ENCODE peak calls at places on chromosomes 4 and X, in five cellular contexts. One of them, this sample, is unnamed.
A peak's percentile ranks its signal among the peaks of the same experiment; 100 is the strongest.

GRCh38 chr4:132332932-132333722 is 816.0 kb upstream of the PCDH10 start:
- DNase-seq in foreskin fibroblast: peak; percentile 19
- DNase-seq in fibroblast of lung: peak; percentile 51
- DNase-seq in CD8-positive, alpha-beta T cell: no peak
- DNase-seq in BJ: no peak
- DNase-seq in this sample: no peak

GRCh38 chr4:105503484-105503883 is 29.6 kb upstream of the PPA2 start:
- DNase-seq in foreskin fibroblast: no peak
- DNase-seq in fibroblast of lung: no peak
- DNase-seq in CD8-positive, alpha-beta T cell: no peak
- DNase-seq in BJ: no peak
- DNase-seq in this sample: no peak

GRCh38 chr4:79964715-79965345 is 108.2 kb downstream of the ANTXR2 start:
- DNase-seq in foreskin fibroblast: no peak
- DNase-seq in fibroblast of lung: peak; percentile 63
- DNase-seq in CD8-positive, alpha-beta T cell: no peak
- DNase-seq in BJ: no peak
- DNase-seq in this sample: no peak

GRCh38 chr4:4524364-4524763 is 17.5 kb downstream of the STX18 start:
- DNase-seq in foreskin fibroblast: no peak
- DNase-seq in fibroblast of lung: peak; percentile 20
- DNase-seq in CD8-positive, alpha-beta T cell: peak; percentile 37
- DNase-seq in BJ: no peak
- DNase-seq in this sample: no peak

GRCh38 chr4:3223346-3223745 is 25.6 kb upstream of the MSANTD1 start:
- DNase-seq in foreskin fibroblast: no peak
- DNase-seq in fibroblast of lung: no peak
- DNase-seq in CD8-positive, alpha-beta T cell: no peak
- DNase-seq in BJ: no peak
- DNase-seq in this sample: no peak

GRCh38 chrX:55816023-55816422 is 98.5 kb downstream of the RRAGB start:
- DNase-seq in foreskin fibroblast: no peak
- DNase-seq in fibroblast of lung: no peak
- DNase-seq in CD8-positive, alpha-beta T cell: no peak
- DNase-seq in BJ: no peak
- DNase-seq in this sample: no peak

GRCh38 chrX:80879143-80879542 is 69.5 kb upstream of the BRWD3 start:
- DNase-seq in foreskin fibroblast: no peak
- DNase-seq in fibroblast of lung: no peak
- DNase-seq in CD8-positive, alpha-beta T cell: no peak
- DNase-seq in BJ: no peak
- DNase-seq in this sample: no peak

GRCh38 chr4:150068300-150068699 is 9.9 kb upstream of the DCLK2 start:
- DNase-seq in foreskin fibroblast: no peak
- DNase-seq in fibroblast of lung: no peak
- DNase-seq in CD8-positive, alpha-beta T cell: no peak
- DNase-seq in BJ: no peak
- DNase-seq in this sample: no peak

GRCh38 chr4:22047793-22048192 is 99.2 kb upstream of the KCNIP4 start:
- DNase-seq in foreskin fibroblast: no peak
- DNase-seq in fibroblast of lung: no peak
- DNase-seq in CD8-positive, alpha-beta T cell: no peak
- DNase-seq in BJ: no peak
- DNase-seq in this sample: no peak

GRCh38 chr4:4866833-4867744 is 7.6 kb downstream of the MSX1 start:
- DNase-seq in foreskin fibroblast: no peak
- DNase-seq in fibroblast of lung: no peak
- DNase-seq in CD8-positive, alpha-beta T cell: no peak
- DNase-seq in BJ: no peak
- DNase-seq in this sample: peak; percentile 51

GRCh38 chr4:73309211-73309610 is 50.6 kb upstream of the ANKRD17 start:
- DNase-seq in foreskin fibroblast: peak; percentile 55
- DNase-seq in fibroblast of lung: peak; percentile 53
- DNase-seq in CD8-positive, alpha-beta T cell: no peak
- DNase-seq in BJ: no peak
- DNase-seq in this sample: no peak

GRCh38 chr4:19982556-19982955 is 269.1 kb upstream of the SLIT2 start:
- DNase-seq in foreskin fibroblast: peak; percentile 83
- DNase-seq in fibroblast of lung: peak; percentile 72
- DNase-seq in CD8-positive, alpha-beta T cell: no peak
- DNase-seq in BJ: peak; percentile 34
- DNase-seq in this sample: no peak

DNA sequence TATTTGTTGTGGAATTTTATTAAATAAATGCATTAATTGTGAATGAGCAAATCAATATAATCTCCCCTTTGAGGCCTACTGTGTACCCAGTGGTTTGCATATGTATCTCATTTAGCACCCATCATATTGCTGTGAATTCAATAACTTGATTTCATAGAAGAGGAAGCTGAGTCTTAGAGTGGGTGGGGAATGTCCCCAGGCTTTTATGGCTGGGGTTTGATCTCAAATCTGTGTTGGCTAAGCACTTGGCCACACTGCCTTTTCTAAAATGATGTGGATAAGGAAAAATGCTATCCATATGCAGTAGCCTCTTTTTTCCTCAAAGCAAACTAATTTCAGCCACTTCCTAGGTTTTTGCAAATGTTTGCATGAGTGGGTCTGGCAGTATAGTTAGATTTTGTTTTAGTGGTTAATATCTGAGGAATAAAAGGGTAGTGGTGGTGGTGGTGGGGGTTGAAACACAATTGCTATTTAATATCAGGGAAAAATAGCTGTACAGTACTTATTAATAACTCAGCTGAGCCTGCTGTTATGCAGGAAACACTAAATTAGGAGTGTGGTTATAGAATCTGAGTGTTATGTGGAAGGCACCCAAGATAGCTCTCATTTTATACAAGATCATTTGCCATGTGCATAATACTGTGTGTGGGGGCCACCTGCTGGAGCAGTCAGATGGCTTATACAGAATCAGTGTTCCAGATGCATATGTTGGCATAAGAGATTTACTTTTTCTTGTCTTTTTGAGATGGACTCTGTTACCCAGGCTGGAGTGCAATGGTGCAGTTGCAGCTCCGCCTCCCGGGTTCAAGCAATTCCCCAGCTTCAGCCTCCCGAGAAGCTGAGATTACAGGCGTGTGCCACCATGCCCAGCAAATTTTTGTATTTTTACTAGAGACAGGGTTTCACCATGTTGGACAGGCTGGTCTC is 108.0 kb downstream of the TMEM131L start:
- DNase-seq in foreskin fibroblast: peak; percentile 91
- DNase-seq in fibroblast of lung: peak; percentile 93
- DNase-seq in CD8-positive, alpha-beta T cell: peak; percentile 63
- DNase-seq in BJ: peak; percentile 30
- DNase-seq in this sample: peak; percentile 60
- TF ChIP-seq CTCF in foreskin fibroblast: peak; percentile 75
- TF ChIP-seq CTCF in fibroblast of lung: peak; percentile 77
- TF ChIP-seq CTCF in CD8-positive, alpha-beta T cell: peak; percentile 73
- TF ChIP-seq CTCF in BJ: peak; percentile 74
- TF ChIP-seq CTCF in this sample: peak; percentile 80

DNA sequence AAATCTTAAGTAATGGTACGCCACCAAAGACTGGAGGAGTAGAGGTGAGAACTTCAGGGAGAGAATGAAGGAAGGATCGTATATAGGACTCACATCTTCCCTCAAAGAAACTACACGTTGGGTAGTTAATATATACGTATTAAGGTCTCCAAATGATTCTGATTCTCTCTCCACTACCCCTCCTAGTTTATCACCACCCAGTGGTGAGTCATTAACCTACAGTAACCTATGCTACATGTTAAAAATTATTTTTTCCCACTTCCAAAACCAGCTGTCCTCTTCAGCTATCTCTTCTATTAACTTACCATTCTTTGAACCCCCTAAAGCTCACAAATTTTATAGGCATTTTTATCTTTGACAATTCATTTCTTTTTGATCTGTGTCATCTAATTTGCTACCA is 69.7 kb downstream of the RPS6KA6 start:
- DNase-seq in foreskin fibroblast: no peak
- DNase-seq in fibroblast of lung: no peak
- DNase-seq in CD8-positive, alpha-beta T cell: no peak
- DNase-seq in BJ: no peak
- DNase-seq in this sample: no peak
- TF ChIP-seq CTCF in foreskin fibroblast: no peak
- TF ChIP-seq CTCF in fibroblast of lung: no peak
- TF ChIP-seq CTCF in CD8-positive, alpha-beta T cell: no peak
- TF ChIP-seq CTCF in BJ: no peak
- TF ChIP-seq CTCF in this sample: no peak

GRCh38 chrX:135625995-135626394 is 87.4 kb upstream of the CT45A1 start:
- DNase-seq in foreskin fibroblast: peak; percentile 0
- DNase-seq in fibroblast of lung: no peak
- DNase-seq in CD8-positive, alpha-beta T cell: no peak
- DNase-seq in BJ: no peak
- DNase-seq in this sample: no peak
- TF ChIP-seq CTCF in foreskin fibroblast: no peak
- TF ChIP-seq CTCF in fibroblast of lung: no peak
- TF ChIP-seq CTCF in CD8-positive, alpha-beta T cell: no peak
- TF ChIP-seq CTCF in BJ: peak; percentile 11
- TF ChIP-seq CTCF in this sample: no peak

DNA sequence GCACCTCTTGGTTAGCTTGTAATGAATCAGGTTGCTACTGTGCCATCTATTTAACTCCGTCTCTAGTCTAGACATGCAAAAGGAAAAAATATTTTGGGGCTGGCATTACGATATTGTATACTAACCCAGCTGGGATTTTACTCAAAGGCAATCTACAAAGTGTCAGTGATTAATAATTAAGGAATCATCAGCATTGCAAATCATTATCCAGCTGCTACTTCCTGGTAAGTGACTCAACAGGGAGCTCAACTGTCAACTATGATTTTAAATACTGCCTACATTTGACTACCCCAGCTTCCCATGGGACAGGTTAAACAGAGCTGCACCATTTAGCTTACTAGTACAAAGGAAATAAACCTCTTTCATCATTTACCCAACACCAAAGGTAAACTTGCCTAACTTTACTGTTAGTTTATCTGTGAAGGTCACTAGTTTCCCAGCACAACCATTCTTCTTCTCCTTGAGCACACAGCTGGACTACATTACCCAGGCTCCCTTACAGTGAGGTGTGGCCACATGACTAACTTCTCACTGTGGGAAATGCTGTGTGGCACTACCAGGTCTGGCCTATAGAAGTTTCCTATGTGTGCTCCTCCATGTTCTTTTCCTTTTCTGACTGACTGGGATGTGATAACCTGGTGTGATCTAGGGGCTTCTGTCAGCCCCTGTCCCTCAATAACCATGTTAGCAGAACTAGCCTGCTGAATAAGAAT is 21.0 kb upstream of the TRPC5OS start:
- DNase-seq in foreskin fibroblast: no peak
- DNase-seq in fibroblast of lung: no peak
- DNase-seq in CD8-positive, alpha-beta T cell: no peak
- DNase-seq in BJ: no peak
- DNase-seq in this sample: no peak
- TF ChIP-seq CTCF in foreskin fibroblast: no peak
- TF ChIP-seq CTCF in fibroblast of lung: no peak
- TF ChIP-seq CTCF in CD8-positive, alpha-beta T cell: no peak
- TF ChIP-seq CTCF in BJ: no peak
- TF ChIP-seq CTCF in this sample: no peak

DNA sequence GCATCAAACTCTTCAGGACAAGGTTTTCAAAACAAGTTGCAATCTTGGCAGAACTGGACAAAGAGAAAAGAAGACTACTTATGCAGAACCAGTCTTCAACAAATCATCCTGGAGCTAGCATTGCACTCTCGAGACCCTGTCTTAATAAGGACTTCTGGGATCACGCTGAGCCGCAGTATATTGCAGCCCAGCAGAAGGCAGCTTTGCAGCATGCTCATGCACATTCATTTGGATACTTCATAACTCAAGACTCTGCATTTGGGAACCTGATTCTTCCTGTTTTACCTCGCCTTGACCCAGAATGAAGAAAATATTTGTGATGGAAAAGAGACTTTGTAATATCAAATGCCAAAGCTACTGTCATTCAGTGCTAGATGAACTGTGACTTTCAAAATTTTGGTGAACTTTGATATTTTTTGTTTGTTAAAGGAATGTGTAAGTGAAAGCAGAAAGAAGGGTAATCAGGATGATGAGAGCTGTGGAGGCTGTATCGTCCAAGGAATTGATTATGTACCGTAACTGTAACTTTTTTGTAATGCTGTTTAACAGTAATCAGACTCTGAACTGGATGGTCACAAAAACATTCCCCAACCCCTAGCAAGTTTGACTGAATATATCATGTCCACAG is 27.2 kb downstream of the HSPA4L start:
- DNase-seq in foreskin fibroblast: peak; percentile 6
- DNase-seq in fibroblast of lung: peak; percentile 47
- DNase-seq in CD8-positive, alpha-beta T cell: no peak
- DNase-seq in BJ: no peak
- DNase-seq in this sample: no peak
- TF ChIP-seq CTCF in foreskin fibroblast: peak; percentile 18
- TF ChIP-seq CTCF in fibroblast of lung: peak; percentile 24
- TF ChIP-seq CTCF in CD8-positive, alpha-beta T cell: no peak
- TF ChIP-seq CTCF in BJ: peak; percentile 33
- TF ChIP-seq CTCF in this sample: peak; percentile 26

GRCh38 chr4:108751321-108751720 is 11.5 kb downstream of the ETNPPL start:
- DNase-seq in foreskin fibroblast: no peak
- DNase-seq in fibroblast of lung: no peak
- DNase-seq in CD8-positive, alpha-beta T cell: no peak
- DNase-seq in BJ: no peak
- DNase-seq in this sample: no peak

GRCh38 chr4:108754327-108754726 is 8.5 kb downstream of the ETNPPL start:
- DNase-seq in foreskin fibroblast: no peak
- DNase-seq in fibroblast of lung: no peak
- DNase-seq in CD8-positive, alpha-beta T cell: no peak
- DNase-seq in BJ: no peak
- DNase-seq in this sample: no peak

GRCh38 chr4:108744307-108744706 is 18.5 kb downstream of the ETNPPL start:
- DNase-seq in foreskin fibroblast: peak; percentile 36
- DNase-seq in fibroblast of lung: no peak
- DNase-seq in CD8-positive, alpha-beta T cell: no peak
- DNase-seq in BJ: no peak
- DNase-seq in this sample: peak; percentile 0

DNA sequence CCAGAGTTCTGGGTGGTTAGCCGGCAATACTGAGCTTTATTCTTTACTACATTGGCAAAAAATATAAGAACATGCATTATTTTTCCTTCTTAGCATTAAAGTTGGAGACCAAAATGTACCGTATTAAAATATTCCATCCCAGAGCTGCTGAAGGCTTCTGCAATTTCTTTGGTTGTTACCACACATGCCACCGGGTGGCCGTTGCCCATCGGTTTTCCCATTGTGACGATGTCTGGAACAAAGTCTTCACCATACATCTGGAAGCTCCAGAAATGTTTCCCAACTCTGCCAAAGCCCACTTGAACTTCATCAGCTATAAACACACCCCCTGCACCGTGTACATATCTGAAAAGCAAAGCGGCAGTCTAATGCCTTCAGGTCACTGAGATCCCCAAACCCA is 13.7 kb downstream of the ETNPPL start:
- DNase-seq in foreskin fibroblast: peak; percentile 15
- DNase-seq in fibroblast of lung: no peak
- DNase-seq in CD8-positive, alpha-beta T cell: no peak
- DNase-seq in BJ: no peak
- DNase-seq in this sample: no peak
- TF ChIP-seq CTCF in foreskin fibroblast: no peak
- TF ChIP-seq CTCF in fibroblast of lung: no peak
- TF ChIP-seq CTCF in CD8-positive, alpha-beta T cell: no peak
- TF ChIP-seq CTCF in BJ: no peak
- TF ChIP-seq CTCF in this sample: peak; percentile 2

GRCh38 chr4:74665346-74665745 is 129.0 kb downstream of the BTC start:
- DNase-seq in foreskin fibroblast: no peak
- DNase-seq in fibroblast of lung: no peak
- DNase-seq in CD8-positive, alpha-beta T cell: no peak
- DNase-seq in BJ: no peak
- DNase-seq in this sample: no peak
- TF ChIP-seq CTCF in foreskin fibroblast: no peak
- TF ChIP-seq CTCF in fibroblast of lung: no peak
- TF ChIP-seq CTCF in CD8-positive, alpha-beta T cell: no peak
- TF ChIP-seq CTCF in BJ: no peak
- TF ChIP-seq CTCF in this sample: no peak

GRCh38 chr4:102295153-102295862 is 50.0 kb downstream of the SLC39A8 start:
- DNase-seq in foreskin fibroblast: no peak
- DNase-seq in fibroblast of lung: no peak
- DNase-seq in CD8-positive, alpha-beta T cell: no peak
- DNase-seq in BJ: no peak
- DNase-seq in this sample: no peak
- TF ChIP-seq CTCF in foreskin fibroblast: no peak
- TF ChIP-seq CTCF in fibroblast of lung: no peak
- TF ChIP-seq CTCF in CD8-positive, alpha-beta T cell: no peak
- TF ChIP-seq CTCF in BJ: no peak
- TF ChIP-seq CTCF in this sample: no peak